ENCODE peak calls at places on chromosomes 5 and 9, in seven cellular contexts. B, C, J, Z, A, K and E are unnamed samples.

GRCh38 chr5:89595065-89595464 is 712.1 kb upstream of the MEF2C start:
- DNase-seq in B (no peak), C (no peak), J (no peak), Z (no peak), A (no peak), K (no peak), E (no peak)

GRCh38 chr5:102801375-102801774 is 46.3 kb downstream of the PAM start:
- DNase-seq in B (no peak), C (no peak), J (no peak), Z (no peak), A (no peak), K (no peak), E (no peak)

GRCh38 chr5:56561-57290 is 35.2 kb upstream of the PLEKHG4B start:
- DNase-seq in B (no peak), C (peak), J (no peak), Z (no peak), A (no peak), K (peak), E (peak)

GRCh38 chr5:136374003-136374402 is 8.7 kb upstream of the TRPC7 start:
- DNase-seq in B (no peak), C (peak), J (no peak), Z (no peak), A (no peak), K (peak), E (peak)

GRCh38 chr9:70229579-70229978 is 29.2 kb upstream of the SMC5 start:
- DNase-seq in B (no peak), C (peak), J (no peak), Z (no peak), A (no peak), K (peak), E (peak)

GRCh38 chr9:108467653-108468324 is 388.0 kb downstream of the ACTL7B start:
- DNase-seq in B (no peak), C (no peak), J (no peak), Z (no peak), A (no peak), K (no peak), E (no peak)

GRCh38 chr5:164332349-164333196 is 827.2 kb downstream of the MAT2B start:
- DNase-seq in B (no peak), C (no peak), J (no peak), Z (no peak), A (no peak), K (no peak), E (no peak)

GRCh38 chr5:88879724-88880123 is 3.3 kb downstream of the MEF2C start:
- DNase-seq in B (no peak), C (no peak), J (no peak), Z (no peak), A (no peak), K (peak), E (no peak)

GRCh38 chr9:124124729-124125589 is 113.4 kb downstream of the LHX2 start:
- DNase-seq in B (no peak), C (no peak), J (no peak), Z (no peak), A (no peak), K (no peak), E (no peak)

GRCh38 chr9:30713279-30713678 is 1671.2 kb upstream of the ACO1 start:
- DNase-seq in B (no peak), C (no peak), J (no peak), Z (no peak), A (no peak), K (no peak), E (no peak)

GRCh38 chr5:52922384-52922783 is 66.8 kb upstream of the ITGA2 start:
- DNase-seq in B (no peak), C (peak), J (peak), Z (no peak), A (no peak), K (peak), E (no peak)

GRCh38 chr9:73081979-73082657 is 69.5 kb upstream of the ANXA1 start:
- DNase-seq in B (no peak), C (peak), J (no peak), Z (no peak), A (no peak), K (peak), E (peak)

GRCh38 chr5:157952374-157952685 is 93.4 kb upstream of the CLINT1 start:
- DNase-seq in B (no peak), C (no peak), J (no peak), Z (no peak), A (no peak), K (no peak), E (no peak)

GRCh38 chr9:7088598-7088997 is 330.8 kb downstream of the KDM4C start:
- DNase-seq in B (no peak), C (no peak), J (no peak), Z (no peak), A (no peak), K (no peak), E (no peak)

GRCh38 chr5:81755320-81755719 is 4.4 kb upstream of the SSBP2 start:
- DNase-seq in B (no peak), C (peak), J (no peak), Z (no peak), A (no peak), K (peak), E (peak)

GRCh38 chr5:112084149-112084548 is 327.2 kb upstream of the NREP start:
- DNase-seq in B (no peak), C (no peak), J (no peak), Z (no peak), A (no peak), K (no peak), E (no peak)

GRCh38 chr5:6466975-6467567 is 18.4 kb downstream of the UBE2QL1 start:
- DNase-seq in B (no peak), C (no peak), J (no peak), Z (no peak), A (no peak), K (no peak), E (no peak)

GRCh38 chr9:123353984-123354591 is 1.9 kb upstream of the CRB2 start:
- DNase-seq in B (no peak), C (peak), J (peak), Z (peak), A (peak), K (peak), E (peak)

GRCh38 chr5:41193462-41194166 is 19.7 kb downstream of the C6 start:
- DNase-seq in B (peak), C (no peak), J (no peak), Z (peak), A (no peak), K (peak), E (no peak)

GRCh38 chr9:27437652-27438373 is 86.3 kb upstream of the IFNK start:
- DNase-seq in B (no peak), C (no peak), J (no peak), Z (no peak), A (no peak), K (no peak), E (no peak)

GRCh38 chr9:121985792-121986494 is 107.2 kb downstream of the TTLL11 start:
- DNase-seq in B (peak), C (peak), J (no peak), Z (peak), A (no peak), K (no peak), E (no peak)

GRCh38 chr5:89255845-89256463 is 373.0 kb upstream of the MEF2C start:
- DNase-seq in B (no peak), C (peak), J (peak), Z (no peak), A (no peak), K (peak), E (no peak)

GRCh38 chr5:132233811-132234683 is 6.4 kb upstream of the P4HA2 start:
- DNase-seq in B (peak), C (no peak), J (no peak), Z (peak), A (peak), K (no peak), E (no peak)